ENCODE peak calls at places on chromosomes 2 and 18, in six cellular contexts. One of them, this sample, is unnamed.

GRCh38 chr2:172996387-172996961 is 79.2 kb upstream of the MAP3K20 start:
- DNase-seq in breast epithelium: no peak
- DNase-seq in GM06990: no peak
- DNase-seq in cardiac muscle cell: no peak
- DNase-seq in AG04449: no peak
- DNase-seq in colonic mucosa: no peak
- DNase-seq in this sample: no peak

GRCh38 chr2:2902551-2903216 is 474.9 kb downstream of the EIPR1 start:
- DNase-seq in breast epithelium: no peak
- DNase-seq in GM06990: no peak
- DNase-seq in cardiac muscle cell: peak; percentile 8
- DNase-seq in AG04449: no peak
- DNase-seq in colonic mucosa: no peak
- DNase-seq in this sample: no peak

GRCh38 chr2:200677721-200678532 is 92.1 kb downstream of the AOX1 start:
- DNase-seq in breast epithelium: no peak
- DNase-seq in GM06990: no peak
- DNase-seq in cardiac muscle cell: no peak
- DNase-seq in AG04449: no peak
- DNase-seq in colonic mucosa: no peak
- DNase-seq in this sample: no peak

GRCh38 chr18:45413180-45413836 is 202.0 kb upstream of the SLC14A2 start:
- DNase-seq in breast epithelium: no peak
- DNase-seq in GM06990: no peak
- DNase-seq in cardiac muscle cell: no peak
- DNase-seq in AG04449: no peak
- DNase-seq in colonic mucosa: no peak
- DNase-seq in this sample: no peak

GRCh38 chr18:61308795-61309393 is 24.3 kb upstream of the CDH20 start:
- DNase-seq in breast epithelium: no peak
- DNase-seq in GM06990: no peak
- DNase-seq in cardiac muscle cell: no peak
- DNase-seq in AG04449: no peak
- DNase-seq in colonic mucosa: no peak
- DNase-seq in this sample: no peak

GRCh38 chr18:11052800-11053199 is 96.6 kb downstream of the PIEZO2 start:
- DNase-seq in breast epithelium: no peak
- DNase-seq in GM06990: peak; percentile 44
- DNase-seq in cardiac muscle cell: no peak
- DNase-seq in AG04449: no peak
- DNase-seq in colonic mucosa: no peak
- DNase-seq in this sample: no peak

GRCh38 chr2:29166237-29166630 is 51.0 kb downstream of the CLIP4 start:
- DNase-seq in breast epithelium: no peak
- DNase-seq in GM06990: no peak
- DNase-seq in cardiac muscle cell: no peak
- DNase-seq in AG04449: no peak
- DNase-seq in colonic mucosa: no peak
- DNase-seq in this sample: no peak

GRCh38 chr2:178865537-178865936 is 58.3 kb upstream of the TTN start:
- DNase-seq in breast epithelium: no peak
- DNase-seq in GM06990: no peak
- DNase-seq in cardiac muscle cell: peak; percentile 42
- DNase-seq in AG04449: no peak
- DNase-seq in colonic mucosa: no peak
- DNase-seq in this sample: no peak

GRCh38 chr2:71608441-71608840 is 155.1 kb downstream of the DYSF start:
- DNase-seq in breast epithelium: peak; percentile 13
- DNase-seq in GM06990: no peak
- DNase-seq in cardiac muscle cell: no peak
- DNase-seq in AG04449: no peak
- DNase-seq in colonic mucosa: no peak
- DNase-seq in this sample: no peak

GRCh38 chr2:69309336-69310048 is 77.5 kb downstream of the GFPT1 start:
- DNase-seq in breast epithelium: peak; percentile 60
- DNase-seq in GM06990: no peak
- DNase-seq in cardiac muscle cell: no peak
- DNase-seq in AG04449: no peak
- DNase-seq in colonic mucosa: peak; percentile 81
- DNase-seq in this sample: no peak

GRCh38 chr2:207565736-207566135 is 36.0 kb downstream of the CREB1 start:
- DNase-seq in breast epithelium: no peak
- DNase-seq in GM06990: no peak
- DNase-seq in cardiac muscle cell: no peak
- DNase-seq in AG04449: no peak
- DNase-seq in colonic mucosa: no peak
- DNase-seq in this sample: no peak

GRCh38 chr2:207239222-207239674 is 73.5 kb upstream of the KLF7 start:
- DNase-seq in breast epithelium: peak; percentile 89
- DNase-seq in GM06990: no peak
- DNase-seq in cardiac muscle cell: no peak
- DNase-seq in AG04449: peak; percentile 100
- DNase-seq in colonic mucosa: no peak
- DNase-seq in this sample: no peak

GRCh38 chr2:113832795-113833194 is 57.1 kb upstream of the ACTR3 start:
- DNase-seq in breast epithelium: no peak
- DNase-seq in GM06990: no peak
- DNase-seq in cardiac muscle cell: no peak
- DNase-seq in AG04449: no peak
- DNase-seq in colonic mucosa: no peak
- DNase-seq in this sample: no peak
- H3K4me3 ChIP-seq in breast epithelium: no peak overlapping the region
- H3K4me3 ChIP-seq in GM06990: no peak overlapping the region
- H3K4me3 ChIP-seq in cardiac muscle cell: no peak overlapping the region
- H3K4me3 ChIP-seq in AG04449: no peak overlapping the region
- H3K4me3 ChIP-seq in colonic mucosa: no peak overlapping the region
- H3K4me3 ChIP-seq in this sample: no peak overlapping the region

GRCh38 chr2:97748397-97748796 is 35.0 kb downstream of the ZAP70 start:
- DNase-seq in breast epithelium: no peak
- DNase-seq in GM06990: peak; percentile 51
- DNase-seq in cardiac muscle cell: peak; percentile 71
- DNase-seq in AG04449: no peak
- DNase-seq in colonic mucosa: no peak
- DNase-seq in this sample: peak; percentile 52
- H3K4me3 ChIP-seq in breast epithelium: no peak overlapping the region
- H3K4me3 ChIP-seq in GM06990: no peak overlapping the region
- H3K4me3 ChIP-seq in cardiac muscle cell: no peak overlapping the region
- H3K4me3 ChIP-seq in AG04449: no peak overlapping the region
- H3K4me3 ChIP-seq in colonic mucosa: no peak overlapping the region
- H3K4me3 ChIP-seq in this sample: no peak overlapping the region

GRCh38 chr2:75675908-75676307 is 29.3 kb downstream of the MRPL19 start:
- DNase-seq in breast epithelium: no peak
- DNase-seq in GM06990: no peak
- DNase-seq in cardiac muscle cell: no peak
- DNase-seq in AG04449: no peak
- DNase-seq in colonic mucosa: no peak
- DNase-seq in this sample: no peak

GRCh38 chr2:75676464-75676863 is 29.9 kb downstream of the MRPL19 start:
- DNase-seq in breast epithelium: no peak
- DNase-seq in GM06990: no peak
- DNase-seq in cardiac muscle cell: no peak
- DNase-seq in AG04449: no peak
- DNase-seq in colonic mucosa: no peak
- DNase-seq in this sample: no peak

GRCh38 chr2:75680402-75680801 is 30.3 kb downstream of the GCFC2 start:
- DNase-seq in breast epithelium: no peak
- DNase-seq in GM06990: no peak
- DNase-seq in cardiac muscle cell: no peak
- DNase-seq in AG04449: no peak
- DNase-seq in colonic mucosa: no peak
- DNase-seq in this sample: no peak

DNA sequence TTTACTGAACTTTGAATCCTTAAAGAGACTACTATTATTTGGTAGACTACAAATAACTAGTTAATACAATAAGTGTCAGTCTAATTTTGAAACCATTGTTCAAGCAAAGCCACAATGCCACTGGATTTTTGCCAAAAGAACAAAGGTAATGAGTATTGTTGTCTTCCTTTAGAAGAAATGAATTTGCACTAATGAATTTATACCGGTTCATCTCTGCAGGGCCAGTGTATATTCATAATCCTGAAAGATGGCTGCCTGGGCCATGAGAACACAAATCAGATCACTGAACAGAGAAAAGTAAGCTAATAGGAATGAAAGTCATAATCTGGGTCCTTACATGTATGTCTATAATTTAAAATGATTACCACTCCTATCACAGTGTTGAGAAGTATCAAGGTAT is 31.2 kb downstream of the GCFC2 start:
- DNase-seq in breast epithelium: no peak
- DNase-seq in GM06990: no peak
- DNase-seq in cardiac muscle cell: no peak
- DNase-seq in AG04449: no peak
- DNase-seq in colonic mucosa: no peak
- DNase-seq in this sample: no peak
- H3K4me3 ChIP-seq in breast epithelium: no peak overlapping the region
- H3K4me3 ChIP-seq in GM06990: no peak overlapping the region
- H3K4me3 ChIP-seq in cardiac muscle cell: no peak overlapping the region
- H3K4me3 ChIP-seq in AG04449: no peak overlapping the region
- H3K4me3 ChIP-seq in colonic mucosa: no peak overlapping the region
- H3K4me3 ChIP-seq in this sample: no peak overlapping the region

GRCh38 chr2:159902722-159903121 is 104.7 kb upstream of the CD302 start:
- DNase-seq in breast epithelium: no peak
- DNase-seq in GM06990: no peak
- DNase-seq in cardiac muscle cell: no peak
- DNase-seq in AG04449: no peak
- DNase-seq in colonic mucosa: no peak
- DNase-seq in this sample: no peak

GRCh38 chr2:159904565-159905281 is 106.7 kb upstream of the CD302 start:
- DNase-seq in breast epithelium: peak; percentile 68
- DNase-seq in GM06990: peak; percentile 94
- DNase-seq in cardiac muscle cell: peak; percentile 58
- DNase-seq in AG04449: no peak
- DNase-seq in colonic mucosa: peak; percentile 91
- DNase-seq in this sample: peak; percentile 75

GRCh38 chr2:159905901-159906300 is 107.9 kb upstream of the CD302 start:
- DNase-seq in breast epithelium: no peak
- DNase-seq in GM06990: no peak
- DNase-seq in cardiac muscle cell: no peak
- DNase-seq in AG04449: no peak
- DNase-seq in colonic mucosa: no peak
- DNase-seq in this sample: no peak

GRCh38 chr2:159903404-159904126 is 105.6 kb upstream of the CD302 start:
- DNase-seq in breast epithelium: peak; percentile 34
- DNase-seq in GM06990: peak; percentile 64
- DNase-seq in cardiac muscle cell: no peak
- DNase-seq in AG04449: no peak
- DNase-seq in colonic mucosa: peak; percentile 68
- DNase-seq in this sample: peak; percentile 54

DNA sequence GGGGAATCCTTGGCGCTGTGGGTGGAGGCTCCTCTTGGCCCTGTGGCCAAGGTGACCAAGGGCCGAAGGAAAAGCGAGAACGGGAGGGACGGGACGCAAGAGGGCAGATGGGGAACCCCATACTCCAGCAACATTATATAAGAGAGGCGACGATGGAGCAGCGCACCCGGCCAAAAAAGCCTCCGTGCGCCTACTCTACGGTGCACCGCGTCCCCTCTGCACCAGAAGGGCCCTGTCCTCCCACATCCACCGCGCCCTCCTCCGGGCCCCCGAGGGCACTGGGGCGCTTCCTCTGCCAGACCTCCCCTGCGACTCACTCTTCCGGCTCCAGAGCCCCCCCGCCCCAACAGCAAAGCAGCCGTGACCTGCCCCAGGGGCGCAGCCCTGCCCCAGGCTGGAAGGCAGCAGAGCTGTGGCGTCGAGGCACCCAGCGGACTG is 106.1 kb upstream of the CD302 start:
- DNase-seq in breast epithelium: no peak
- DNase-seq in GM06990: no peak
- DNase-seq in cardiac muscle cell: no peak
- DNase-seq in AG04449: no peak
- DNase-seq in colonic mucosa: peak; percentile 37
- DNase-seq in this sample: peak; percentile 53
- H3K4me3 ChIP-seq in breast epithelium: peak overlapping the region; percentile 64
- H3K4me3 ChIP-seq in GM06990: peak overlapping the region; percentile 76
- H3K4me3 ChIP-seq in cardiac muscle cell: peak overlapping the region; percentile 23
- H3K4me3 ChIP-seq in AG04449: no peak overlapping the region
- H3K4me3 ChIP-seq in colonic mucosa: peak overlapping the region; percentile 89
- H3K4me3 ChIP-seq in this sample: peak overlapping the region; percentile 73

DNA sequence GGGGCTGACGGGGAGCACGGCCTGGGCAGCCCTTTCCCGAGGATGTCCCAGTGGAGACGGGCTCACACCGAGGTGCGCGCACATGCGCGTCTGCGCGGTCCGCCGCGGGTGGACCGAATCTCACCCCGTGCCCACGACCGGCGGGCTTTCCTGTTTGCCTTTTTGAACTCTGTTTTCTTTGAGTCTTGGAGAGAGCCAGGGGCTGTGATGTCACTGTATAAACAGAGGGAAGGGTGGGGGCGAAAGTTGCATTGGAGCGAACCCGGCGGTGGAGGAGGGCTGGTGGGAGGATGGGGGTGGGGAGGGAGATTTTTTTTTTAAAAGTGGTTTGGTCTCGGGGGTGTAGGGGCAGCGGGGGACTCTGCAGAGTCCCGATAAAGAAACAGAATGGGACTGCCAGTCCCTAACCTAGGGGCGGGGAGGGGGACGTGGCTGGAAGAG is 141.2 kb upstream of the CTAGE1 start:
- DNase-seq in breast epithelium: no peak
- DNase-seq in GM06990: no peak
- DNase-seq in cardiac muscle cell: peak; percentile 75
- DNase-seq in AG04449: no peak
- DNase-seq in colonic mucosa: peak; percentile 67
- DNase-seq in this sample: no peak
- H3K4me3 ChIP-seq in breast epithelium: peak overlapping the region; percentile 50
- H3K4me3 ChIP-seq in GM06990: no peak overlapping the region
- H3K4me3 ChIP-seq in cardiac muscle cell: peak overlapping the region; percentile 46
- H3K4me3 ChIP-seq in AG04449: peak overlapping the region; percentile 52
- H3K4me3 ChIP-seq in colonic mucosa: peak overlapping the region; percentile 52
- H3K4me3 ChIP-seq in this sample: no peak overlapping the region

GRCh38 chr2:226031078-226031937 is 631.8 kb downstream of the NYAP2 start:
- DNase-seq in breast epithelium: peak; percentile 37
- DNase-seq in GM06990: peak; percentile 10
- DNase-seq in cardiac muscle cell: peak; percentile 84
- DNase-seq in AG04449: no peak
- DNase-seq in colonic mucosa: peak; percentile 30
- DNase-seq in this sample: no peak
- H3K4me3 ChIP-seq in breast epithelium: peak overlapping the region; percentile 55
- H3K4me3 ChIP-seq in GM06990: no peak overlapping the region
- H3K4me3 ChIP-seq in cardiac muscle cell: peak overlapping the region; percentile 52
- H3K4me3 ChIP-seq in AG04449: peak overlapping the region; percentile 62
- H3K4me3 ChIP-seq in colonic mucosa: peak overlapping the region; percentile 25
- H3K4me3 ChIP-seq in this sample: peak overlapping the region; percentile 36

GRCh38 chr2:219512524-219513216 is 1.6 kb upstream of the ASIC4 start:
- DNase-seq in breast epithelium: no peak
- DNase-seq in GM06990: no peak
- DNase-seq in cardiac muscle cell: no peak
- DNase-seq in AG04449: no peak
- DNase-seq in colonic mucosa: no peak
- DNase-seq in this sample: no peak
- H3K4me3 ChIP-seq in breast epithelium: no peak overlapping the region
- H3K4me3 ChIP-seq in GM06990: no peak overlapping the region
- H3K4me3 ChIP-seq in cardiac muscle cell: no peak overlapping the region
- H3K4me3 ChIP-seq in AG04449: no peak overlapping the region
- H3K4me3 ChIP-seq in colonic mucosa: no peak overlapping the region
- H3K4me3 ChIP-seq in this sample: no peak overlapping the region

GRCh38 chr18:33444699-33445098 is 4.2 kb upstream of the CCDC178 start:
- DNase-seq in breast epithelium: no peak
- DNase-seq in GM06990: no peak
- DNase-seq in cardiac muscle cell: no peak
- DNase-seq in AG04449: no peak
- DNase-seq in colonic mucosa: no peak
- DNase-seq in this sample: no peak

GRCh38 chr18:33440011-33440383 is 524 bp downstream of the CCDC178 start:
- DNase-seq in breast epithelium: no peak
- DNase-seq in GM06990: no peak
- DNase-seq in cardiac muscle cell: peak; percentile 76
- DNase-seq in AG04449: peak; percentile 4
- DNase-seq in colonic mucosa: peak; percentile 32
- DNase-seq in this sample: no peak

GRCh38 chr18:33440384-33441043 is at the start of gene CCDC178:
- DNase-seq in breast epithelium: no peak
- DNase-seq in GM06990: no peak
- DNase-seq in cardiac muscle cell: peak; percentile 78
- DNase-seq in AG04449: no peak
- DNase-seq in colonic mucosa: no peak
- DNase-seq in this sample: no peak
- H3K4me3 ChIP-seq in breast epithelium: peak within 1 kb of the TSS; percentile 62
- H3K4me3 ChIP-seq in GM06990: no peak within 1 kb of the TSS
- H3K4me3 ChIP-seq in cardiac muscle cell: peak within 1 kb of the TSS; percentile 58
- H3K4me3 ChIP-seq in AG04449: peak within 1 kb of the TSS; percentile 34
- H3K4me3 ChIP-seq in colonic mucosa: peak within 1 kb of the TSS; percentile 46
- H3K4me3 ChIP-seq in this sample: no peak within 1 kb of the TSS